ENCODE peak calls at places on chromosome 14, in six cellular contexts. One of them, this sample, is unnamed.

GRCh38 chr14:77979666-77980351 is 179.9 kb downstream of the ADCK1 start:
- DNase-seq in GM06990: no peak
- DNase-seq in right cardiac atrium: no peak
- DNase-seq in CD8-positive, alpha-beta T cell: no peak
- DNase-seq in mesendoderm: peak; percentile 77
- DNase-seq in CD8-positive, alpha-beta memory T cell: no peak
- DNase-seq in this sample: no peak

GRCh38 chr14:79395061-79395460 is 816.2 kb downstream of the DIO2 start:
- DNase-seq in right cardiac atrium: no peak
- DNase-seq in CD8-positive, alpha-beta T cell: no peak
- DNase-seq in CD8-positive, alpha-beta memory T cell: no peak
- DNase-seq in mesendoderm: no peak
- DNase-seq in GM06990: no peak
- DNase-seq in this sample: no peak

GRCh38 chr14:93219103-93219726 is 12.2 kb downstream of the UBR7 start:
- DNase-seq in CD8-positive, alpha-beta memory T cell: peak; percentile 23
- DNase-seq in GM06990: no peak
- DNase-seq in right cardiac atrium: peak; percentile 58
- DNase-seq in CD8-positive, alpha-beta T cell: no peak
- DNase-seq in mesendoderm: peak; percentile 73
- DNase-seq in this sample: peak; percentile 46

GRCh38 chr14:85124896-85125295 is 405.0 kb upstream of the FLRT2 start:
- DNase-seq in CD8-positive, alpha-beta T cell: no peak
- DNase-seq in GM06990: no peak
- DNase-seq in right cardiac atrium: no peak
- DNase-seq in mesendoderm: no peak
- DNase-seq in CD8-positive, alpha-beta memory T cell: no peak
- DNase-seq in this sample: no peak

GRCh38 chr14:102693006-102693755 is 84.1 kb upstream of the TRAF3 start:
- DNase-seq in mesendoderm: peak; percentile 55
- DNase-seq in CD8-positive, alpha-beta T cell: no peak
- DNase-seq in GM06990: no peak
- DNase-seq in CD8-positive, alpha-beta memory T cell: no peak
- DNase-seq in right cardiac atrium: no peak
- DNase-seq in this sample: no peak

GRCh38 chr14:66974397-66975025 is 214.7 kb upstream of the GARIN2 start:
- DNase-seq in mesendoderm: no peak
- DNase-seq in GM06990: no peak
- DNase-seq in CD8-positive, alpha-beta T cell: no peak
- DNase-seq in right cardiac atrium: no peak
- DNase-seq in CD8-positive, alpha-beta memory T cell: no peak
- DNase-seq in this sample: no peak

GRCh38 chr14:101905614-101906013 is 58.8 kb upstream of the DYNC1H1 start:
- DNase-seq in CD8-positive, alpha-beta memory T cell: no peak
- DNase-seq in mesendoderm: peak; percentile 2
- DNase-seq in CD8-positive, alpha-beta T cell: no peak
- DNase-seq in GM06990: no peak
- DNase-seq in right cardiac atrium: no peak
- DNase-seq in this sample: no peak

GRCh38 chr14:25908707-25909106 is 689.1 kb downstream of the NOVA1 start:
- DNase-seq in CD8-positive, alpha-beta memory T cell: no peak
- DNase-seq in GM06990: no peak
- DNase-seq in CD8-positive, alpha-beta T cell: no peak
- DNase-seq in mesendoderm: no peak
- DNase-seq in right cardiac atrium: no peak
- DNase-seq in this sample: no peak

GRCh38 chr14:41824441-41824840 is 217.8 kb downstream of the LRFN5 start:
- DNase-seq in right cardiac atrium: no peak
- DNase-seq in CD8-positive, alpha-beta T cell: no peak
- DNase-seq in GM06990: no peak
- DNase-seq in CD8-positive, alpha-beta memory T cell: no peak
- DNase-seq in mesendoderm: peak; percentile 7
- DNase-seq in this sample: no peak

GRCh38 chr14:58812050-58812690 is 174.4 kb downstream of the DACT1 start:
- DNase-seq in mesendoderm: peak; percentile 39
- DNase-seq in right cardiac atrium: no peak
- DNase-seq in GM06990: no peak
- DNase-seq in CD8-positive, alpha-beta T cell: no peak
- DNase-seq in CD8-positive, alpha-beta memory T cell: no peak
- DNase-seq in this sample: no peak

GRCh38 chr14:95460647-95461478 is 55.6 kb downstream of the SYNE3 start:
- DNase-seq in right cardiac atrium: peak; percentile 66
- DNase-seq in GM06990: no peak
- DNase-seq in CD8-positive, alpha-beta T cell: no peak
- DNase-seq in CD8-positive, alpha-beta memory T cell: no peak
- DNase-seq in mesendoderm: peak; percentile 73
- DNase-seq in this sample: no peak

DNA sequence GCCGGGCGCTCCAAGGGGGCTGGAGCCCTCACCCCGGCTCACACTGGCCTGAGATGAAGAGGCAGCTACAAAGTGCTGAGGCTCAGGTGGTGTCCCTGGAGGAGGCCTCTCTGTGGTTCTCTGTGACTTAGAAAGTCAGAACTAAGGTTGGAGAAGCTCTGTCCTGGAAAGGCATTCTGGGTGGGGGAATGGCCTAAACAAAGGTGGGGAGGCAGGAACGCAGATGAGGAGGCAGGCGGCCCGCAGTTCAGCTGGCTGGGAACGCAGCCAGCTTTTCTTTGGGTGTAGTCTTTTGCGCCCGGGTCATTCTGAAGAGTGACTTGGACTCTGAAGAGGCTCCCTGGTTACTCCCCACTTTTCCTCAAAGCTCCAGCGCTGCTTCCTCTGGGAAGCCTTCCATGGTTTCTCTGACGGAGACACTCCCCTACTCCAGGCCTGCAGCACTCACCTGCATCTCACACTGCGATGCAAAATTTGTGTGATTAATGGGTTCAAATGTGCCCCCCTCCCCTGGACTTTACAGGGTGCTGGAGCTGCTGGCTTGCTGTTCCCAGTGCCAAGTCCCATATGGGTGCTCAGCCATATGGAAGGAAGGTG is 50.5 kb upstream of the DLK1 start:
- DNase-seq in CD8-positive, alpha-beta T cell: no peak
- DNase-seq in CD8-positive, alpha-beta memory T cell: no peak
- DNase-seq in mesendoderm: no peak
- DNase-seq in right cardiac atrium: peak; percentile 71
- DNase-seq in GM06990: no peak
- DNase-seq in this sample: no peak
- H3K27me3 ChIP-seq in CD8-positive, alpha-beta T cell: no peaks in the 10 kb centered on the region
- H3K27me3 ChIP-seq in CD8-positive, alpha-beta memory T cell: no peaks in the 10 kb centered on the region
- H3K27me3 ChIP-seq in mesendoderm: no peaks in the 10 kb centered on the region
- H3K27me3 ChIP-seq in right cardiac atrium: no peaks in the 10 kb centered on the region
- H3K27me3 ChIP-seq in GM06990: peaks cover 5% of the 10 kb centered on the region
- H3K27me3 ChIP-seq in this sample: peaks cover 3% of the 10 kb centered on the region

DNA sequence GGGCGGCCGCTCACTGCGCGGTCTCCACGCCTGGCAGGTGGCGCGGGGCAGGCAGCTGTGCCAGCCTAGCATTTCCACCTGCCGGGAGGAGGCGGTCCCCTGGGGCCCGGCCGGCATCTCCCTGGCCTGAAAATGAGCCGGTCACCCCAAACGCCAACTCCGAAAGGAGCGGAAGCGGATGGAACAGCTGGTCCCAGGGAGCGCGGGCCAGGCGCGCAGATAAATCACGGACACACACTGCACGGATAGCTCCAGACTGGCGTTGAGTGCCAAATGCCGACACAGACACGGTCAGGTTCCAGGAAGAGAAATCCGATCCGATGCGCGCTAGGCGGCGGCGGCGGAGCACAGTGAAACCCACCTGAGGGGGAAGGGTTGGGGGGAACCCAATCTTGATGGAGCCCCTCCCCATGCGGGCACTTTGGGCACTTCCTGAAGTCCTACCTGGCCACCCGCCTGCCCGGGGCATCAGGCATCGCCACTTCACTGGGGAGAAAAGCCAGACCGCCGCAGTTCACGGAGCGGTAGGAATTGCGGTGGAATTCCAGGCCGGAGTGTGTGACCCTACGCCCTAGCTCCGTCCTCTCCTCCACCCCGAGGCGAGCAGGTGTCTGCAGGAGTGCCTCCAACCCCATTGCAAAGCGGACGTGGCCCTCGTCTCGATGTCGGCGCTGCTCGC is 624 bp upstream of the PLEKHD1 start:
- DNase-seq in right cardiac atrium: peak; percentile 64
- DNase-seq in CD8-positive, alpha-beta memory T cell: no peak
- DNase-seq in CD8-positive, alpha-beta T cell: no peak
- DNase-seq in GM06990: no peak
- DNase-seq in mesendoderm: peak; percentile 57
- DNase-seq in this sample: no peak
- H3K27me3 ChIP-seq in right cardiac atrium: no peaks in the 10 kb centered on the region
- H3K27me3 ChIP-seq in CD8-positive, alpha-beta memory T cell: peaks cover 4% of the 10 kb centered on the region
- H3K27me3 ChIP-seq in CD8-positive, alpha-beta T cell: peaks cover 5% of the 10 kb centered on the region
- H3K27me3 ChIP-seq in GM06990: no peaks in the 10 kb centered on the region
- H3K27me3 ChIP-seq in mesendoderm: peaks cover 27% of the 10 kb centered on the region
- H3K27me3 ChIP-seq in this sample: no peaks in the 10 kb centered on the region

GRCh38 chr14:104113631-104114420 is 24.6 kb upstream of the KIF26A start:
- DNase-seq in CD8-positive, alpha-beta T cell: no peak
- DNase-seq in mesendoderm: no peak
- DNase-seq in right cardiac atrium: no peak
- DNase-seq in GM06990: no peak
- DNase-seq in CD8-positive, alpha-beta memory T cell: no peak
- DNase-seq in this sample: no peak
- H3K27me3 ChIP-seq in CD8-positive, alpha-beta T cell: peaks cover 3% of the 10 kb centered on the region
- H3K27me3 ChIP-seq in mesendoderm: peaks cover 10% of the 10 kb centered on the region
- H3K27me3 ChIP-seq in right cardiac atrium: no peaks in the 10 kb centered on the region
- H3K27me3 ChIP-seq in GM06990: no peaks in the 10 kb centered on the region
- H3K27me3 ChIP-seq in CD8-positive, alpha-beta memory T cell: peaks cover 6% of the 10 kb centered on the region
- H3K27me3 ChIP-seq in this sample: no peaks in the 10 kb centered on the region

GRCh38 chr14:76862546-76863282 is 36.5 kb downstream of the LRRC74A start:
- DNase-seq in right cardiac atrium: no peak
- DNase-seq in CD8-positive, alpha-beta memory T cell: no peak
- DNase-seq in CD8-positive, alpha-beta T cell: no peak
- DNase-seq in mesendoderm: no peak
- DNase-seq in GM06990: no peak
- DNase-seq in this sample: no peak
- H3K27me3 ChIP-seq in right cardiac atrium: no peaks in the 10 kb centered on the region
- H3K27me3 ChIP-seq in CD8-positive, alpha-beta memory T cell: no peaks in the 10 kb centered on the region
- H3K27me3 ChIP-seq in CD8-positive, alpha-beta T cell: no peaks in the 10 kb centered on the region
- H3K27me3 ChIP-seq in mesendoderm: no peaks in the 10 kb centered on the region
- H3K27me3 ChIP-seq in GM06990: no peaks in the 10 kb centered on the region
- H3K27me3 ChIP-seq in this sample: no peaks in the 10 kb centered on the region

GRCh38 chr14:97413991-97414717 is 617.0 kb downstream of the VRK1 start:
- DNase-seq in CD8-positive, alpha-beta T cell: no peak
- DNase-seq in mesendoderm: peak; percentile 53
- DNase-seq in GM06990: no peak
- DNase-seq in CD8-positive, alpha-beta memory T cell: no peak
- DNase-seq in right cardiac atrium: no peak
- DNase-seq in this sample: no peak
- H3K27me3 ChIP-seq in CD8-positive, alpha-beta T cell: peaks cover 9% of the 10 kb centered on the region
- H3K27me3 ChIP-seq in mesendoderm: peaks cover 3% of the 10 kb centered on the region
- H3K27me3 ChIP-seq in GM06990: no peaks in the 10 kb centered on the region
- H3K27me3 ChIP-seq in CD8-positive, alpha-beta memory T cell: no peaks in the 10 kb centered on the region
- H3K27me3 ChIP-seq in right cardiac atrium: peaks cover 2% of the 10 kb centered on the region
- H3K27me3 ChIP-seq in this sample: peaks cover 9% of the 10 kb centered on the region

DNA sequence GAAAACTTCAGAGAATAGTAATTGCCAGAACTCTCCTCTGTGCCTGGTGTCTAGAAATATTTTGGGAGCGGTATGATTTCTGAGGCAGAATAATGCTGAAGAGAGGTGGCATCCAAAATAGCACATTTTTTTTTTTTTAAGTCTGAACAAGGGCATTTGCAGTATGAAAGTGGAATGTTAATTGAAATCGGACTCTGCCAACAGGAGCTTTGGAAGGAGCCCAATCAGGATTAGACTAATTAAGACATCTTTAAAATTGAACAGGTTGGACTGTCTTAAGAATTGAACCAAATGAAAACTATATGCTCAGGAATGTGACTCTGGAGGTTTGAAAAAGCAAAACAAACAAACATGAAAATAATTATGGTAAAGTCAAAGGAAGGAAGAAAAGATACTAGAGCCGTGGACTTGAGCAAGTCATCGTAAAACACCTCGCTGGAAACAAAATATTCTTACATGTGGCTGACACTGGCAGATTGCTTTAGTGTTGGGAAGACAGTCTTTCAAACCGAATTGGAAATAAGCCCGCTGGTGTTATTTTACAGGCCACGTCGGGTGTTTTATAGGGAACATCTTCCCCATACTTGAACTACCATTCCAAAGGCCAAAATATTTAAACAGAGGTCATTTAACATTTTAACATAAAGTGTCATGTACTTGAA is 436.3 kb downstream of the VRK1 start:
- DNase-seq in right cardiac atrium: no peak
- DNase-seq in GM06990: no peak
- DNase-seq in CD8-positive, alpha-beta T cell: no peak
- DNase-seq in mesendoderm: no peak
- DNase-seq in CD8-positive, alpha-beta memory T cell: no peak
- DNase-seq in this sample: no peak
- H3K27me3 ChIP-seq in right cardiac atrium: no peaks in the 10 kb centered on the region
- H3K27me3 ChIP-seq in GM06990: no peaks in the 10 kb centered on the region
- H3K27me3 ChIP-seq in CD8-positive, alpha-beta T cell: no peaks in the 10 kb centered on the region
- H3K27me3 ChIP-seq in mesendoderm: no peaks in the 10 kb centered on the region
- H3K27me3 ChIP-seq in CD8-positive, alpha-beta memory T cell: no peaks in the 10 kb centered on the region
- H3K27me3 ChIP-seq in this sample: no peaks in the 10 kb centered on the region

This sample was measured in pancreas.